ENCODE peak calls at places on chromosomes 13 and 19, in five cellular contexts. G is nephron progenitor cell, Z is cardiac fibroblast, P is glutamatergic neuron, X is AG09309. V is an unnamed sample.

GRCh38 chr19:58305065-58305931 is at the start of gene ERVK3-1:
- DNase-seq in G (peak), Z (peak), P (peak), X (peak), V (peak)

GRCh38 chr19:18596752-18597157 is 8.2 kb downstream of the REX1BD start:
- DNase-seq in G (peak), Z (peak), P (peak), X (no peak), V (peak)

GRCh38 chr19:850221-850978 is 1.7 kb upstream of the ELANE start:
- DNase-seq in G (no peak), Z (peak), P (peak), X (peak), V (peak)

GRCh38 chr19:21568816-21569496 is 63.6 kb downstream of the ZNF429 start:
- DNase-seq in G (no peak), Z (peak), P (no peak), X (peak), V (no peak)

GRCh38 chr13:30423891-30424290 is 1.6 kb downstream of the UBE2L5 start:
- DNase-seq in G (no peak), Z (no peak), P (no peak), X (no peak), V (no peak)

GRCh38 chr13:32883501-32883900 is 132.7 kb upstream of the KL start:
- DNase-seq in G (no peak), Z (no peak), P (no peak), X (no peak), V (no peak)

GRCh38 chr13:73861136-73861535 is 273.1 kb downstream of the KLF12 start:
- DNase-seq in G (no peak), Z (no peak), P (no peak), X (no peak), V (no peak)

GRCh38 chr13:86402500-86402899 is 603.3 kb upstream of the SLITRK6 start:
- DNase-seq in G (no peak), Z (no peak), P (no peak), X (no peak), V (no peak)

GRCh38 chr19:8363803-8364771 is at the start of gene ANGPTL4:
- DNase-seq in G (peak), Z (peak), P (peak), X (no peak), V (peak)

GRCh38 chr13:68759617-68760016 is 1348.0 kb upstream of the ATXN8OS start:
- DNase-seq in G (no peak), Z (no peak), P (no peak), X (no peak), V (no peak)